ENCODE peak calls at places on chromosomes 16 and 17, in nine cellular contexts. B is endodermal cell; I is brain microvascular endothelial cell; P is body of pancreas; Z is IMR-90; K is CD4-positive, alpha-beta T cell; X is breast epithelium; S is GM23248; M is right lobe of liver. A is an unnamed sample.

GRCh38 chr16:72400257-72401078 is 228.5 kb upstream of the PMFBP1 start:
- DNase-seq in B (peak; percentile 86), I (peak; percentile 68), P (peak; percentile 47), Z (peak; percentile 62), K (no peak), X (no peak), S (peak; percentile 71), M (no peak), A (no peak)

GRCh38 chr17:28472871-28473497 is 460 bp upstream of the SLC13A2 start:
- DNase-seq in B (no peak), I (no peak), P (no peak), Z (no peak), K (no peak), X (no peak), S (no peak), M (no peak), A (no peak)

GRCh38 chr17:78589885-78590284 is 12.7 kb upstream of the DNAH17 start:
- DNase-seq in B (no peak), I (no peak), P (no peak), Z (no peak), K (no peak), X (no peak), S (no peak), M (no peak), A (no peak)

GRCh38 chr17:151886-152859 is 14.8 kb downstream of the SCGB1C2 start:
- DNase-seq in B (no peak), I (peak; percentile 50), P (no peak), Z (peak; percentile 8), K (no peak), X (peak; percentile 33), S (peak; percentile 45), M (peak; percentile 10), A (no peak)

GRCh38 chr17:46977348-46977747 is 1.7 kb downstream of the RPRML start:
- DNase-seq in B (peak; percentile 97), I (no peak), P (peak; percentile 63), Z (peak; percentile 18), K (no peak), X (no peak), S (peak; percentile 34), M (no peak), A (no peak)

GRCh38 chr17:10447035-10447931 is 22.1 kb downstream of the MYH4 start:
- DNase-seq in B (no peak), I (no peak), P (no peak), Z (no peak), K (no peak), X (no peak), S (no peak), M (no peak), A (no peak)

GRCh38 chr17:78888911-78889496 is 14.0 kb downstream of the CEP295NL start:
- DNase-seq in B (no peak), I (no peak), P (no peak), Z (no peak), K (no peak), X (no peak), S (no peak), M (no peak), A (no peak)

GRCh38 chr17:7114875-7115614 is 423 bp upstream of the ASGR2 start:
- DNase-seq in B (no peak), I (no peak), P (no peak), Z (no peak), K (no peak), X (no peak), S (no peak), M (no peak), A (no peak)

GRCh38 chr16:46650224-46650623 is 29.0 kb upstream of the SHCBP1 start:
- DNase-seq in B (no peak), I (peak; percentile 3), P (no peak), Z (peak; percentile 80), K (no peak), X (no peak), S (peak; percentile 46), M (no peak), A (no peak)

GRCh38 chr17:35942588-35943186 is 826 bp downstream of the LYZL6 start:
- DNase-seq in B (peak; percentile 55), I (no peak), P (peak; percentile 7), Z (no peak), K (no peak), X (no peak), S (no peak), M (no peak), A (no peak)

GRCh38 chr16:82741073-82741615 is 114.4 kb downstream of the CDH13 start:
- DNase-seq in B (no peak), I (peak; percentile 75), P (no peak), Z (peak; percentile 58), K (no peak), X (no peak), S (no peak), M (no peak), A (no peak)

GRCh38 chr16:62829615-62830014 is 793.4 kb upstream of the CDH8 start:
- DNase-seq in B (no peak), I (no peak), P (no peak), Z (no peak), K (no peak), X (no peak), S (no peak), M (no peak), A (no peak)

GRCh38 chr16:8644151-8644512 is 22.6 kb downstream of the METTL22 start:
- DNase-seq in B (no peak), I (no peak), P (no peak), Z (no peak), K (no peak), X (no peak), S (no peak), M (no peak), A (no peak)

GRCh38 chr17:80763293-80763867 is 218.7 kb downstream of the RPTOR start:
- DNase-seq in B (no peak), I (no peak), P (no peak), Z (no peak), K (no peak), X (no peak), S (no peak), M (no peak), A (no peak)
- H3K27ac ChIP-seq in B (no peak overlapping the region), I (no peak overlapping the region), P (no peak overlapping the region), Z (no peak overlapping the region), K (no peak overlapping the region), X (no peak overlapping the region), S (no peak overlapping the region), M (no peak overlapping the region), A (no peak overlapping the region)

DNA sequence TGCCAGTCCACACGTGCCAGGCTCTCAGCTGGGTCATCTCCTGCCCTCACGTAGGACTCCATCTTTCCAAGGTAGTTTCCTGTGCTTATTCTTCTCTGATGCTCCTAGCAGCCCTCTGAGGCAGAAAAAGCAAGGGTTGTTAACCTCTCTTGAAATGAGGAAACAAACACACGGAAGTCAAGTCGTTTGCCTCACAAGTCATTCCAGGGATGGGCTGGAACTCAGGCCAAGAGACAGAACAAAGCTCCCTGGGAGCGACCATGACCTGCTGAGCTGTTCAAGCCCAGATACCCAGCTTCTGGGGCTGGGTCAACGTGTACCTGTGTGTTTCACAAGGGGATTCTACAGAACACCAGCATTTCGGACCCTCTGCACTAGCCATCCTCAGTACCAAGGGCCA is 28.2 kb downstream of the SRL start:
- DNase-seq in B (no peak), I (no peak), P (no peak), Z (no peak), K (no peak), X (no peak), S (peak; percentile 37), M (no peak), A (no peak)
- H3K27ac ChIP-seq in B (no peak overlapping the region), I (peak overlapping the region; percentile 30), P (no peak overlapping the region), Z (peak overlapping the region; percentile 71), K (no peak overlapping the region), X (peak overlapping the region; percentile 81), S (peak overlapping the region; percentile 52), M (no peak overlapping the region), A (no peak overlapping the region)

DNA sequence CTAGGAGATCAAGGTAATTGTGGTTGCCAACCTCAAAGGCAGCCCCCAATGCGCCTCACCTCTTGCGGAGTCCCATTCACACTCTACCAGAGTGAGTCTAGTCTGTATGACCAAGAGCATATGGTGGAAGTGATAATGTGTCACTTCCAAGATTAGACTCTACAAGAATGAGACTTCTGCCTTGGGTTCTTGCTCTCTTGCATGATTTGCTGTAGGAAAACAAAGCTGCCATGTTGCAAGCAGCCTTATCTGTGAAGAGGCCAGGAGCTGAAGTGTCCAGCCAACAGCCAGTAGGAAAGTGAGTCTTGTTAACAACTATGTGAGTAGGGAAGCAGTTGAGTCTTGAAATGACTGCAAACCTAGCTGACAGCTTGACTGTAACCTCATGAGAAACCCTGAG is 3.4 kb downstream of the TERF2 start:
- DNase-seq in B (peak; percentile 6), I (no peak), P (no peak), Z (peak; percentile 10), K (no peak), X (no peak), S (no peak), M (no peak), A (no peak)
- H3K27ac ChIP-seq in B (no peak overlapping the region), I (no peak overlapping the region), P (no peak overlapping the region), Z (no peak overlapping the region), K (no peak overlapping the region), X (no peak overlapping the region), S (no peak overlapping the region), M (no peak overlapping the region), A (no peak overlapping the region)

GRCh38 chr16:24986512-24987303 is 28.5 kb downstream of the ARHGAP17 start:
- DNase-seq in B (no peak), I (peak; percentile 83), P (peak; percentile 24), Z (peak; percentile 88), K (no peak), X (no peak), S (peak; percentile 90), M (no peak), A (no peak)
- H3K27ac ChIP-seq in B (no peak overlapping the region), I (peak overlapping the region; percentile 98), P (peak overlapping the region; percentile 73), Z (peak overlapping the region; percentile 97), K (no peak overlapping the region), X (peak overlapping the region; percentile 26), S (peak overlapping the region; percentile 96), M (peak overlapping the region; percentile 81), A (peak overlapping the region; percentile 82)

GRCh38 chr17:74807925-74808324 is 31.8 kb upstream of the NAT9 start:
- DNase-seq in B (no peak), I (no peak), P (no peak), Z (peak; percentile 4), K (no peak), X (no peak), S (no peak), M (no peak), A (peak; percentile 28)
- H3K27ac ChIP-seq in B (no peak overlapping the region), I (no peak overlapping the region), P (no peak overlapping the region), Z (no peak overlapping the region), K (no peak overlapping the region), X (no peak overlapping the region), S (no peak overlapping the region), M (no peak overlapping the region), A (no peak overlapping the region)

DNA sequence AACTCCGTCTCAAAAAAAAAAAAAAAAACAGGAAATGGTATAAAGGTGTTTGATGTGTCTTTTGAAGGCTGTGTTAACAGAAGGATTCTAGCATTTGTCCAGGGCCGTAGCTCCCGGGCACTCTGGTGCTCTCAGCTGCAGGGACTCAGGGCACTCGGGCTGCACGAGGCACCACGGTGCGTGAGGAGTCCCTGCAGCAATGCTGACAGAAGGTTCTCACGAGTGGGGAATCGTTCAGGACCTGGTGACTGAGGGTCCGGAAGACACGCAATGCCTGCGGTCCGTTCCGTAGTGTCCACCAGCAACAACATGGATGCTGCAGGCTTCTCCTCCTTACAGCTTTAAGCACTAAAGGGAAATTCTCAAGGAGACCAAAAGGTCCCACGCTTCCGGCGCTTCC is 12.6 kb upstream of the FAAP100 start:
- DNase-seq in B (no peak), I (no peak), P (no peak), Z (no peak), K (no peak), X (no peak), S (no peak), M (no peak), A (no peak)
- H3K27ac ChIP-seq in B (no peak overlapping the region), I (no peak overlapping the region), P (no peak overlapping the region), Z (no peak overlapping the region), K (no peak overlapping the region), X (no peak overlapping the region), S (peak overlapping the region; percentile 79), M (no peak overlapping the region), A (no peak overlapping the region)

A was measured in substantia nigra.